ENCODE peak calls at places on chromosomes 4 and X, in five cellular contexts. One of them, this sample, is unnamed.

GRCh38 chr4:57156242-57156990 is 46.2 kb upstream of the IGFBP7 start:
- DNase-seq in uterus: no peak
- DNase-seq in testis: no peak
- DNase-seq in tibial nerve: no peak
- DNase-seq in breast epithelium: no peak
- DNase-seq in this sample: peak

GRCh38 chrX:10175317-10175871 is 18.6 kb downstream of the CLCN4 start:
- DNase-seq in uterus: peak
- DNase-seq in testis: peak
- DNase-seq in tibial nerve: no peak
- DNase-seq in breast epithelium: no peak
- DNase-seq in this sample: peak

GRCh38 chr4:138535316-138535715 is 293.2 kb upstream of the SLC7A11 start:
- DNase-seq in uterus: no peak
- DNase-seq in testis: no peak
- DNase-seq in tibial nerve: no peak
- DNase-seq in breast epithelium: no peak
- DNase-seq in this sample: no peak

GRCh38 chr4:53537606-53538005 is 53.7 kb downstream of the LNX1 start:
- DNase-seq in uterus: no peak
- DNase-seq in testis: no peak
- DNase-seq in tibial nerve: no peak
- DNase-seq in breast epithelium: no peak
- DNase-seq in this sample: no peak

GRCh38 chrX:96715412-96715940 is 30.8 kb downstream of the DIAPH2 start:
- DNase-seq in uterus: no peak
- DNase-seq in testis: no peak
- DNase-seq in tibial nerve: no peak
- DNase-seq in breast epithelium: no peak
- DNase-seq in this sample: peak

GRCh38 chrX:150944233-150944632 is 38.9 kb upstream of the HMGB3 start:
- DNase-seq in uterus: no peak
- DNase-seq in testis: no peak
- DNase-seq in tibial nerve: no peak
- DNase-seq in breast epithelium: no peak
- DNase-seq in this sample: no peak

GRCh38 chr4:105780176-105780575 is 71.6 kb downstream of the GSTCD start:
- DNase-seq in uterus: no peak
- DNase-seq in testis: no peak
- DNase-seq in tibial nerve: no peak
- DNase-seq in breast epithelium: no peak
- DNase-seq in this sample: no peak

GRCh38 chr4:7055111-7055989 is 12.2 kb downstream of the TADA2B start:
- DNase-seq in uterus: no peak
- DNase-seq in testis: no peak
- DNase-seq in tibial nerve: no peak
- DNase-seq in breast epithelium: no peak
- DNase-seq in this sample: peak

GRCh38 chr4:70236125-70236524 is 6.3 kb upstream of the CSN3 start:
- DNase-seq in uterus: no peak
- DNase-seq in testis: no peak
- DNase-seq in tibial nerve: no peak
- DNase-seq in breast epithelium: no peak
- DNase-seq in this sample: peak

GRCh38 chrX:30010471-30010870 is 204.9 kb upstream of the MAGEB2 start:
- DNase-seq in uterus: no peak
- DNase-seq in testis: no peak
- DNase-seq in tibial nerve: no peak
- DNase-seq in breast epithelium: no peak
- DNase-seq in this sample: peak

GRCh38 chr4:165612936-165613335 is 234.1 kb downstream of the CPE start:
- DNase-seq in uterus: no peak
- DNase-seq in testis: no peak
- DNase-seq in tibial nerve: no peak
- DNase-seq in breast epithelium: no peak
- DNase-seq in this sample: no peak

GRCh38 chrX:41923925-41924693 is 755 bp upstream of the CASK start:
- DNase-seq in uterus: no peak
- DNase-seq in testis: peak
- DNase-seq in tibial nerve: no peak
- DNase-seq in breast epithelium: no peak
- DNase-seq in this sample: peak

GRCh38 chr4:70449220-70449619 is 22.8 kb upstream of the MUC7 start:
- DNase-seq in uterus: no peak
- DNase-seq in testis: no peak
- DNase-seq in tibial nerve: no peak
- DNase-seq in breast epithelium: no peak
- DNase-seq in this sample: no peak

GRCh38 chrX:119228506-119229290 is 7.4 kb upstream of the PGRMC1 start:
- DNase-seq in uterus: no peak
- DNase-seq in testis: no peak
- DNase-seq in tibial nerve: no peak
- DNase-seq in breast epithelium: no peak
- DNase-seq in this sample: peak

GRCh38 chr4:172356002-172356401 is 542.8 kb downstream of the GALNTL6 start:
- DNase-seq in uterus: no peak
- DNase-seq in testis: no peak
- DNase-seq in tibial nerve: no peak
- DNase-seq in breast epithelium: no peak
- DNase-seq in this sample: no peak

GRCh38 chr4:57023104-57023503 is 44.4 kb downstream of the POLR2B start:
- DNase-seq in uterus: no peak
- DNase-seq in testis: no peak
- DNase-seq in tibial nerve: no peak
- DNase-seq in breast epithelium: no peak
- DNase-seq in this sample: peak

GRCh38 chr4:48554606-48555005 is 64.6 kb downstream of the ZAR1 start:
- DNase-seq in uterus: no peak
- DNase-seq in testis: no peak
- DNase-seq in tibial nerve: no peak
- DNase-seq in breast epithelium: no peak
- DNase-seq in this sample: no peak
- TF ChIP-seq POLR2A in uterus: no peak
- TF ChIP-seq POLR2A in testis: no peak
- TF ChIP-seq POLR2A in tibial nerve: no peak
- TF ChIP-seq POLR2A in breast epithelium: no peak
- TF ChIP-seq POLR2A in this sample: no peak

GRCh38 chrX:73829890-73830466 is 267.0 kb downstream of the CHIC1 start:
- DNase-seq in uterus: no peak
- DNase-seq in testis: no peak
- DNase-seq in tibial nerve: no peak
- DNase-seq in breast epithelium: no peak
- DNase-seq in this sample: no peak
- TF ChIP-seq POLR2A in uterus: no peak
- TF ChIP-seq POLR2A in testis: no peak
- TF ChIP-seq POLR2A in tibial nerve: no peak
- TF ChIP-seq POLR2A in breast epithelium: no peak
- TF ChIP-seq POLR2A in this sample: no peak

DNA sequence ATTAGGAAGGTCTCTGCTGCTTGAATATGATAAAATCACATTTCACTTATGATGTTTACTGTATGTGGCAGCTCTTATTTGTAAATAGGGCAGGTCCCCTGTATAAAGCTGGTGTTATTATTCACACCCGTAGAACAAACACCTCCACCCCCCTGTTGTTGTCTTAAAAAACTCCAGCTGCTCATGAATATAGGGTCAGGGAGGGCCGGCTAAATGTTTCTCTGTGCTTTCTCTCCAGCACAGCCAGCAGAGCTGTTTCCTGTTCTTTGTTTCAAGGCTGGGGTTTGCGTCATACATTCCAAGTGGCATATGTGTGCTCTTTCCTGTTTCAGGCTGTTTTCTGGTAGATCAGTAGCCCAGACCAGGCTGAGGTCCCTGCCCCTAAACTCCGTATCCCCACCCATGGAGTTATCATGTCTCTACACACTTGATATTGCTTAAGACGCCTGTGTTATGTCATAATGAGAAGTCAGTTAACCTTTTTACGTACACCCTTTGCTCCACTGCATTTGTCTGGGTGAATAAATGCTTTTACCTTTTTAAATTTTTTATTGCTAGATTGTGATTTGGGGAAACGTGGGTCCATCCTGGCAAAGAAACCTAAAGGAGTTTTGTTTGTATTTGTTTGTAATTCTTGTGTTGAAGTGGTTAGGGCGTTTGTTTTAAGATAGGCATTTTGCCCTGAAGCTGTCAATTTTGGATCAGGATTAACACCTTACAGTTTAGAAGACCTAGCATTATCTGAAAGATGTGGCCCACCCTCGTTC is 3.2 kb downstream of the KLF3 start:
- DNase-seq in uterus: peak
- DNase-seq in testis: peak
- DNase-seq in tibial nerve: peak
- DNase-seq in breast epithelium: no peak
- DNase-seq in this sample: peak
- TF ChIP-seq POLR2A in uterus: peak
- TF ChIP-seq POLR2A in testis: no peak
- TF ChIP-seq POLR2A in tibial nerve: peak
- TF ChIP-seq POLR2A in breast epithelium: peak
- TF ChIP-seq POLR2A in this sample: peak

GRCh38 chrX:320126-320783 is 1.7 kb upstream of the GTPBP6 start:
- DNase-seq in uterus: peak
- DNase-seq in testis: no peak
- DNase-seq in tibial nerve: no peak
- DNase-seq in breast epithelium: peak
- DNase-seq in this sample: peak
- TF ChIP-seq POLR2A in uterus: no peak
- TF ChIP-seq POLR2A in testis: no peak
- TF ChIP-seq POLR2A in tibial nerve: no peak
- TF ChIP-seq POLR2A in breast epithelium: no peak
- TF ChIP-seq POLR2A in this sample: no peak

GRCh38 chr4:10115657-10116624 is 658 bp downstream of the WDR1 start:
- DNase-seq in uterus: peak
- DNase-seq in testis: peak
- DNase-seq in tibial nerve: no peak
- DNase-seq in breast epithelium: peak
- DNase-seq in this sample: no peak
- TF ChIP-seq POLR2A in uterus: no peak
- TF ChIP-seq POLR2A in testis: no peak
- TF ChIP-seq POLR2A in tibial nerve: no peak
- TF ChIP-seq POLR2A in breast epithelium: no peak
- TF ChIP-seq POLR2A in this sample: no peak

DNA sequence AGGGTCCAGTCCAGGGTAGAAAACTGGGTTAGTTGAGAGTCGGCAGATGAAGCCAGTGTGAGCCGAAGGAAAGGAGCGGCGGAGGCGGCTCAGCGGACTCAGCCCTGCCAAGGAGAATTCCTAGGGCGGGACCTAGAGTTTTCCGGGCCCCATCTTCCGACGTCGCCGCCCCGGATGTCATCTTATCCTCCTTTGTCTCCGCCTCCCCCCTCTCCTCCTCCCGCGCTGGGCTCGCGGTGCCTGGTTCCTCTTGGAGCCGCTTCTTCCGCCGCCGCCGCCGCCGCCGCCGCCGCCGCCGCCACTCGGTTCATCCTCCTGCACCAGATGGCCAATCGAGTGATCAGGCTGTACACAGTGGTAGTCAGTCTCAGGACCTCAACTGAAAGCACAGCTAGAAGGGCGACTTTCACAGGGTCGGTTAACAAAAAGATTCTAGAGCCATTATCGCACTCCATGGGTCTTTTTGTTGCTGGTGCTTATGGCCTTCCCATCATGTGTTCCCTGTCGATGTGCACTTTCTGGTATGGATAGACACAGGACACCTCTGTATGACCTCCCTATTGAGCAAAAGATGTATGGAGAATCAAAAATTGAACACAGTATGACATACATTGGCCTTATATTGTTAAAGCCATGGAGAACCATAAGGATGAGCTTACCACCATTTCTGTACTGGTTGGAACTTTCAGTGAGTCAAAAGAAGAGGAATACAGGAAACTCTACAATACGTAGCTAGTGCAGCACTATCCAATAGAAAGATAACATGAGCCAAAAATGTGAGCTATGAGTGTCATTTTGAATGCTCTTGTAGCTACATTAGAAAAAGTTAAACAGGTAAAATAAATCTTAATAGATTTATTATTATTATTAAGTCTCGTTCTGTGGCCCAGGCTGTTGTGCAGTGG is 32.4 kb upstream of the THOC2 start:
- DNase-seq in uterus: peak
- DNase-seq in testis: peak
- DNase-seq in tibial nerve: peak
- DNase-seq in breast epithelium: peak
- DNase-seq in this sample: peak
- TF ChIP-seq POLR2A in uterus: no peak
- TF ChIP-seq POLR2A in testis: no peak
- TF ChIP-seq POLR2A in tibial nerve: peak
- TF ChIP-seq POLR2A in breast epithelium: no peak
- TF ChIP-seq POLR2A in this sample: no peak

GRCh38 chr4:127782275-127783025 is at the start of gene HSPA4L:
- DNase-seq in uterus: peak
- DNase-seq in testis: peak
- DNase-seq in tibial nerve: peak
- DNase-seq in breast epithelium: peak
- DNase-seq in this sample: peak
- TF ChIP-seq POLR2A in uterus: peak
- TF ChIP-seq POLR2A in testis: peak
- TF ChIP-seq POLR2A in tibial nerve: peak
- TF ChIP-seq POLR2A in breast epithelium: peak
- TF ChIP-seq POLR2A in this sample: peak

GRCh38 chr4:103198111-103198765 is at the start of gene CENPE:
- DNase-seq in uterus: peak
- DNase-seq in testis: peak
- DNase-seq in tibial nerve: peak
- DNase-seq in breast epithelium: peak
- DNase-seq in this sample: peak
- TF ChIP-seq POLR2A in uterus: peak
- TF ChIP-seq POLR2A in testis: no peak
- TF ChIP-seq POLR2A in tibial nerve: no peak
- TF ChIP-seq POLR2A in breast epithelium: no peak
- TF ChIP-seq POLR2A in this sample: no peak

GRCh38 chrX:2898861-2899512 is 30.2 kb downstream of the ARSD start:
- DNase-seq in uterus: no peak
- DNase-seq in testis: no peak
- DNase-seq in tibial nerve: no peak
- DNase-seq in breast epithelium: no peak
- DNase-seq in this sample: no peak

GRCh38 chrX:2897311-2897689 is 31.8 kb downstream of the ARSD start:
- DNase-seq in uterus: no peak
- DNase-seq in testis: no peak
- DNase-seq in tibial nerve: no peak
- DNase-seq in breast epithelium: no peak
- DNase-seq in this sample: no peak

GRCh38 chrX:2903366-2903765 is 25.8 kb downstream of the ARSD start:
- DNase-seq in uterus: no peak
- DNase-seq in testis: no peak
- DNase-seq in tibial nerve: no peak
- DNase-seq in breast epithelium: no peak
- DNase-seq in this sample: no peak

GRCh38 chrX:2902841-2903240 is 26.3 kb downstream of the ARSD start:
- DNase-seq in uterus: no peak
- DNase-seq in testis: no peak
- DNase-seq in tibial nerve: no peak
- DNase-seq in breast epithelium: no peak
- DNase-seq in this sample: no peak

GRCh38 chrX:2901367-2902036 is 27.6 kb downstream of the ARSD start:
- DNase-seq in uterus: no peak
- DNase-seq in testis: no peak
- DNase-seq in tibial nerve: no peak
- DNase-seq in breast epithelium: no peak
- DNase-seq in this sample: peak
- TF ChIP-seq POLR2A in uterus: no peak
- TF ChIP-seq POLR2A in testis: no peak
- TF ChIP-seq POLR2A in tibial nerve: no peak
- TF ChIP-seq POLR2A in breast epithelium: no peak
- TF ChIP-seq POLR2A in this sample: no peak